ENCODE peak calls at places on chromosomes 12 and 14, in five cellular contexts. J, W, K, R and Y are unnamed samples.

GRCh38 chr12:19220205-19220604 is 90.7 kb downstream of the PLEKHA5 start:
- DNase-seq in R (no peak), K (no peak), J (no peak), W (no peak), Y (no peak)

GRCh38 chr12:5511256-5511643 is 79.3 kb downstream of the NTF3 start:
- DNase-seq in W (no peak), K (no peak), J (no peak), R (no peak), Y (no peak)

GRCh38 chr12:115060477-115061168 is 376.6 kb upstream of the TBX3 start:
- DNase-seq in J (no peak), K (no peak), R (no peak), W (no peak), Y (no peak)

GRCh38 chr12:52221912-52222457 is 11.1 kb upstream of the KRT7 start:
- DNase-seq in W (peak; percentile 53), R (peak; percentile 66), J (peak; percentile 56), K (no peak), Y (peak; percentile 91)

GRCh38 chr12:117204146-117204545 is 13.9 kb upstream of the FBXO21 start:
- DNase-seq in R (no peak), K (no peak), J (no peak), W (no peak), Y (no peak)

GRCh38 chr14:94682736-94683135 is 70.5 kb downstream of the SERPINA3 start:
- DNase-seq in K (no peak), R (no peak), W (no peak), J (no peak), Y (no peak)

GRCh38 chr12:4477133-4477532 is 31.5 kb upstream of the FGF6 start:
- DNase-seq in K (no peak), J (no peak), W (no peak), R (no peak), Y (no peak)

GRCh38 chr12:104741072-104741471 is 217.0 kb downstream of the SLC41A2 start:
- DNase-seq in W (no peak), J (no peak), R (no peak), K (no peak), Y (no peak)

GRCh38 chr12:62581288-62582064 is 114.8 kb downstream of the MON2 start:
- DNase-seq in W (no peak), R (peak; percentile 42), K (peak; percentile 3), J (peak; percentile 43), Y (no peak)

GRCh38 chr12:100675432-100675831 is 101.9 kb downstream of the GAS2L3 start:
- DNase-seq in J (no peak), W (no peak), K (no peak), R (no peak), Y (no peak)

GRCh38 chr12:116534341-116535121 is 24.6 kb upstream of the MAP1LC3B2 start:
- DNase-seq in J (no peak), R (no peak), K (peak; percentile 64), W (no peak), Y (peak; percentile 73)

GRCh38 chr14:70188292-70188607 is 501 bp downstream of the SLC8A3 start:
- DNase-seq in J (no peak), W (peak; percentile 7), K (no peak), R (peak; percentile 68), Y (no peak)

GRCh38 chr12:124928912-124929530 is 14.6 kb upstream of the UBC start:
- DNase-seq in J (no peak), R (no peak), W (no peak), K (no peak), Y (no peak)

GRCh38 chr14:79638647-79639266 is 572.5 kb downstream of the DIO2 start:
- DNase-seq in J (no peak), R (no peak), W (no peak), K (no peak), Y (no peak)

GRCh38 chr14:68104518-68104917 is 284.9 kb downstream of the RAD51B start:
- DNase-seq in J (no peak), W (no peak), K (no peak), R (no peak), Y (no peak)

GRCh38 chr12:118326971-118327370 is 45.7 kb downstream of the TAOK3 start:
- DNase-seq in R (no peak), W (no peak), J (no peak), K (no peak), Y (no peak)

GRCh38 chr14:49497725-49498348 is 88.3 kb downstream of the RPS29 start:
- DNase-seq in K (no peak), W (no peak), J (peak; percentile 70), R (peak; percentile 60), Y (no peak)

GRCh38 chr12:64083285-64084210 is 138.5 kb downstream of the KICS2 start:
- DNase-seq in R (no peak), J (no peak), W (no peak), K (peak; percentile 10), Y (no peak)

GRCh38 chr14:94974893-94975292 is 182.4 kb downstream of the DICER1 start:
- DNase-seq in K (no peak), R (no peak), J (no peak), W (no peak), Y (no peak)

GRCh38 chr12:2841056-2841455 is 6.2 kb upstream of the NRIP2 start:
- DNase-seq in J (no peak), K (no peak), R (no peak), W (no peak), Y (no peak)

GRCh38 chr14:68312884-68313725 is 479.8 kb downstream of the ZFP36L1 start:
- DNase-seq in K (no peak), W (no peak), R (no peak), J (no peak), Y (no peak)

GRCh38 chr12:101769865-101770264 is 30.6 kb upstream of the SYCP3 start:
- DNase-seq in W (no peak), R (no peak), J (no peak), K (no peak), Y (no peak)

GRCh38 chr12:122265433-122265832 is 861 bp downstream of the VPS33A start:
- DNase-seq in J (no peak), R (no peak), W (no peak), K (no peak), Y (no peak)

GRCh38 chr12:6469092-6469491 is 1.4 kb downstream of the VAMP1 start:
- DNase-seq in K (no peak), W (no peak), R (no peak), J (no peak), Y (no peak)

GRCh38 chr12:49702676-49703228 is 4.5 kb downstream of the FMNL3 start:
- DNase-seq in R (no peak), K (no peak), J (no peak), W (no peak), Y (no peak)